ENCODE peak calls at places on chromosomes 13 and 19, in four cellular contexts. One of them, this sample, is unnamed.

GRCh38 chr13:46896346-46897138 is at the start of gene HTR2A:
- DNase-seq in DND-41: peak; percentile 22
- DNase-seq in fibroblast of villous mesenchyme: peak; percentile 30
- DNase-seq in A673: peak; percentile 69
- DNase-seq in this sample: peak; percentile 33

GRCh38 chr13:20772401-20773131 is 1.2 kb downstream of the EEF1AKMT1 start:
- DNase-seq in DND-41: no peak
- DNase-seq in fibroblast of villous mesenchyme: peak; percentile 64
- DNase-seq in A673: peak; percentile 26
- DNase-seq in this sample: no peak

GRCh38 chr19:35487821-35488220 is 2.4 kb downstream of the KRTDAP start:
- DNase-seq in DND-41: no peak
- DNase-seq in fibroblast of villous mesenchyme: no peak
- DNase-seq in A673: no peak
- DNase-seq in this sample: no peak

GRCh38 chr13:46288570-46289259 is 77.0 kb downstream of the LRRC63 start:
- DNase-seq in DND-41: peak; percentile 46
- DNase-seq in fibroblast of villous mesenchyme: peak; percentile 49
- DNase-seq in A673: peak; percentile 84
- DNase-seq in this sample: peak; percentile 64

GRCh38 chr13:41654800-41655199 is 197.4 kb downstream of the RGCC start:
- DNase-seq in DND-41: no peak
- DNase-seq in fibroblast of villous mesenchyme: no peak
- DNase-seq in A673: no peak
- DNase-seq in this sample: no peak

GRCh38 chr19:35404879-35405622 is 34.2 kb downstream of the GPR42 start:
- DNase-seq in DND-41: no peak
- DNase-seq in fibroblast of villous mesenchyme: peak; percentile 49
- DNase-seq in A673: peak; percentile 19
- DNase-seq in this sample: peak; percentile 93

GRCh38 chr19:17107546-17108452 is 32.2 kb downstream of the MYO9B start:
- DNase-seq in DND-41: no peak
- DNase-seq in fibroblast of villous mesenchyme: peak; percentile 98
- DNase-seq in A673: peak; percentile 86
- DNase-seq in this sample: peak; percentile 99

GRCh38 chr13:33756929-33757328 is 61.0 kb upstream of the RFC3 start:
- DNase-seq in DND-41: no peak
- DNase-seq in fibroblast of villous mesenchyme: no peak
- DNase-seq in A673: no peak
- DNase-seq in this sample: no peak

GRCh38 chr13:101661839-101662238 is 209.4 kb downstream of the ITGBL1 start:
- DNase-seq in DND-41: no peak
- DNase-seq in fibroblast of villous mesenchyme: no peak
- DNase-seq in A673: peak; percentile 69
- DNase-seq in this sample: peak; percentile 31

GRCh38 chr19:15285896-15286591 is 46.3 kb downstream of the BRD4 start:
- DNase-seq in DND-41: no peak
- DNase-seq in fibroblast of villous mesenchyme: no peak
- DNase-seq in A673: no peak
- DNase-seq in this sample: no peak

GRCh38 chr19:16025108-16026101 is 50.9 kb upstream of the TPM4 start:
- DNase-seq in DND-41: no peak
- DNase-seq in fibroblast of villous mesenchyme: peak; percentile 60
- DNase-seq in A673: no peak
- DNase-seq in this sample: peak; percentile 67

GRCh38 chr13:79867248-79867647 is 386.3 kb downstream of the NDFIP2 start:
- DNase-seq in DND-41: no peak
- DNase-seq in fibroblast of villous mesenchyme: peak; percentile 19
- DNase-seq in A673: no peak
- DNase-seq in this sample: peak; percentile 5

GRCh38 chr13:27907139-27907787 is 12.5 kb upstream of the PDX1 start:
- DNase-seq in DND-41: no peak
- DNase-seq in fibroblast of villous mesenchyme: no peak
- DNase-seq in A673: no peak
- DNase-seq in this sample: no peak

GRCh38 chr19:10316229-10317044 is 622 bp upstream of the FDX2 start:
- DNase-seq in DND-41: no peak
- DNase-seq in fibroblast of villous mesenchyme: no peak
- DNase-seq in A673: no peak
- DNase-seq in this sample: no peak

GRCh38 chr13:68275758-68276157 is 1045.6 kb upstream of the PCDH9 start:
- DNase-seq in DND-41: no peak
- DNase-seq in fibroblast of villous mesenchyme: no peak
- DNase-seq in A673: no peak
- DNase-seq in this sample: no peak

GRCh38 chr13:111216166-111216960 is 101.3 kb downstream of the ARHGEF7 start:
- DNase-seq in DND-41: peak; percentile 65
- DNase-seq in fibroblast of villous mesenchyme: peak; percentile 41
- DNase-seq in A673: peak; percentile 27
- DNase-seq in this sample: no peak

GRCh38 chr19:34475026-34475974 is 6.3 kb upstream of the WTIP start:
- DNase-seq in DND-41: no peak
- DNase-seq in fibroblast of villous mesenchyme: peak; percentile 91
- DNase-seq in A673: peak; percentile 46
- DNase-seq in this sample: peak; percentile 90

GRCh38 chr13:74361274-74361673 is 227.1 kb upstream of the KLF12 start:
- DNase-seq in DND-41: no peak
- DNase-seq in fibroblast of villous mesenchyme: no peak
- DNase-seq in A673: no peak
- DNase-seq in this sample: no peak

GRCh38 chr13:57314897-57315520 is 148.0 kb downstream of the PRR20E start:
- DNase-seq in DND-41: no peak
- DNase-seq in fibroblast of villous mesenchyme: no peak
- DNase-seq in A673: peak; percentile 43
- DNase-seq in this sample: no peak

GRCh38 chr13:61339054-61339621 is 76.5 kb downstream of the PCDH20 start:
- DNase-seq in DND-41: no peak
- DNase-seq in fibroblast of villous mesenchyme: no peak
- DNase-seq in A673: no peak
- DNase-seq in this sample: no peak
- TF ChIP-seq CTCF in DND-41: no peak
- TF ChIP-seq CTCF in fibroblast of villous mesenchyme: no peak
- TF ChIP-seq CTCF in A673: no peak
- TF ChIP-seq CTCF in this sample: no peak

DNA sequence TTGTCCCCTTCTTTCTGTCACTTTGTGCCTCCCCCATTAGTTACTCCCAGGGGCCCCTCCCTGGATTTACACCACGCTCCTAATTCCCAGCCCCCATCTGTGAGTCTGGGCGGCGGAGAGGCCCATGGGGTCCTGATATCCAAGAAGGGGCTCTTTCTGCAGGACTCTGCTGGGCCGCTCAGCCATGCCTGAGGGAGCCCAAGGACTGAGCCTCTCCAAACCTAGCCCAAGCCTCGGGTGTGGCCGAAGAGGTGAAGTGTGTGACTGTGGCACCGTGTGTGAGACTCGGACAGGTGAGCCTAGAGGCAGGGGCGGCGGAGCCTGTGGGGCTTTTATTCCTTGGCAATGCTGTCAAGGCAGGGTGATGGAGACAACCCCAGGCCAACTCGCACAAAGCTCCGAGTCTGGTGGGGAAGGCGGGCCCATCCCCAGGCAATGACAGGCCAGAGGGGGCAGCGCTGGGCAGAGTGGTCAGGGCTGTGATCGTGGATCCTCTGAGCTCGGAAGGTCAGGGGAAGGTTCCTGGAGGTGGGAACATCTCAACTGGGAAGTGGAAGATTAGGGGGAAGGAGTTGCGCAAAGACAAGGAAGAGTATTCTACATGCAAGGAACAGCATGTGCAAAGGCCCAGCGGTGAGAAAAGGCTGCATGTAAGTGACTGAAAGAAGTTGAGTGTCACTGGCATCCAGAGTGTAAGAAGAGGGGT is 1.6 kb downstream of the PLEKHG2 start:
- DNase-seq in DND-41: no peak
- DNase-seq in fibroblast of villous mesenchyme: peak; percentile 49
- DNase-seq in A673: no peak
- DNase-seq in this sample: peak; percentile 43
- TF ChIP-seq CTCF in DND-41: peak; percentile 44
- TF ChIP-seq CTCF in fibroblast of villous mesenchyme: peak; percentile 22
- TF ChIP-seq CTCF in A673: peak; percentile 19
- TF ChIP-seq CTCF in this sample: peak; percentile 34

GRCh38 chr13:99980201-99981114 is 1.1 kb upstream of the ZIC2 start:
- DNase-seq in DND-41: peak; percentile 86
- DNase-seq in fibroblast of villous mesenchyme: peak; percentile 52
- DNase-seq in A673: peak; percentile 96
- DNase-seq in this sample: peak; percentile 66
- TF ChIP-seq CTCF in DND-41: no peak
- TF ChIP-seq CTCF in fibroblast of villous mesenchyme: no peak
- TF ChIP-seq CTCF in A673: no peak
- TF ChIP-seq CTCF in this sample: no peak

GRCh38 chr19:5282926-5283325 is 57.7 kb downstream of the PTPRS start:
- DNase-seq in DND-41: no peak
- DNase-seq in fibroblast of villous mesenchyme: no peak
- DNase-seq in A673: no peak
- DNase-seq in this sample: no peak
- TF ChIP-seq CTCF in DND-41: no peak
- TF ChIP-seq CTCF in fibroblast of villous mesenchyme: no peak
- TF ChIP-seq CTCF in A673: no peak
- TF ChIP-seq CTCF in this sample: no peak

DNA sequence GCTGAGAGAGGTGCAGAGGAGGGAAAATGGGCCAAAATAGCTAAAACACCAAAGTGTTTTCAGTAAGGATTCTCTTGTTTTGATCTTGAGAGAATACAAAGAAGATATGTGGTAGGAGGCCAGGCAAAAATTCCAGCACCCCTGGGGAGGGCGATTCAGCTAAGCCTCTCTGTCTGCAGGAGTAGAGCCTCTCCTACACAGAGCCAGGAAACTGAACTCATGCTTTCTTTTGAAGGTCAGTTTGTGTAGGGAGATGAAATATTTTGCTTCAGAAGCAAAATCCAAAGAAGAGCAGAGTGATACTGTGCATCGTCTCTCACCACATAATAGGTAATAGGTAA is 565.0 kb downstream of the FGF9 start:
- DNase-seq in DND-41: no peak
- DNase-seq in fibroblast of villous mesenchyme: no peak
- DNase-seq in A673: no peak
- DNase-seq in this sample: no peak
- TF ChIP-seq CTCF in DND-41: no peak
- TF ChIP-seq CTCF in fibroblast of villous mesenchyme: no peak
- TF ChIP-seq CTCF in A673: no peak
- TF ChIP-seq CTCF in this sample: no peak

GRCh38 chr19:42450314-42450934 is 7.7 kb upstream of the CXCL17 start:
- DNase-seq in DND-41: peak; percentile 67
- DNase-seq in fibroblast of villous mesenchyme: peak; percentile 86
- DNase-seq in A673: peak; percentile 77
- DNase-seq in this sample: peak; percentile 92
- TF ChIP-seq CTCF in DND-41: peak; percentile 93
- TF ChIP-seq CTCF in fibroblast of villous mesenchyme: peak; percentile 85
- TF ChIP-seq CTCF in A673: peak; percentile 90
- TF ChIP-seq CTCF in this sample: peak; percentile 83

GRCh38 chr13:36438594-36439483 is 6.5 kb downstream of the CCNA1 start:
- DNase-seq in DND-41: peak; percentile 43
- DNase-seq in fibroblast of villous mesenchyme: no peak
- DNase-seq in A673: no peak
- DNase-seq in this sample: no peak
- TF ChIP-seq CTCF in DND-41: no peak
- TF ChIP-seq CTCF in fibroblast of villous mesenchyme: no peak
- TF ChIP-seq CTCF in A673: no peak
- TF ChIP-seq CTCF in this sample: no peak